ENCODE peak calls at places on chromosome 16, in five cellular contexts. One of them, this sample, is unnamed. For H3K4me1, the result is how much of the 10 kb centered on the place peaks cover.

GRCh38 chr16:17345043-17345442 is 125.7 kb downstream of the XYLT1 start:
- DNase-seq in neural progenitor cell: no peak
- DNase-seq in endothelial cell of umbilical vein: no peak
- DNase-seq in H9: no peak
- DNase-seq in HCT116: no peak
- DNase-seq in this sample: no peak

GRCh38 chr16:89779917-89780316 is 36.5 kb downstream of the FANCA start:
- DNase-seq in neural progenitor cell: no peak
- DNase-seq in endothelial cell of umbilical vein: no peak
- DNase-seq in H9: no peak
- DNase-seq in HCT116: no peak
- DNase-seq in this sample: no peak

GRCh38 chr16:83899978-83900377 is 1.1 kb downstream of the MLYCD start:
- DNase-seq in neural progenitor cell: no peak
- DNase-seq in endothelial cell of umbilical vein: no peak
- DNase-seq in H9: no peak
- DNase-seq in HCT116: no peak
- DNase-seq in this sample: no peak

GRCh38 chr16:87233928-87234327 is 83.3 kb downstream of the C16orf95 start:
- DNase-seq in neural progenitor cell: peak
- DNase-seq in endothelial cell of umbilical vein: peak
- DNase-seq in H9: peak
- DNase-seq in HCT116: no peak
- DNase-seq in this sample: no peak

GRCh38 chr16:23754594-23755483 is at the start of gene CHP2:
- DNase-seq in neural progenitor cell: peak
- DNase-seq in endothelial cell of umbilical vein: no peak
- DNase-seq in H9: peak
- DNase-seq in HCT116: no peak
- DNase-seq in this sample: peak

GRCh38 chr16:31216552-31217530 is at the start of gene PYDC1:
- DNase-seq in neural progenitor cell: peak
- DNase-seq in endothelial cell of umbilical vein: no peak
- DNase-seq in H9: peak
- DNase-seq in HCT116: no peak
- DNase-seq in this sample: no peak

GRCh38 chr16:55471448-55472097 is 7.4 kb upstream of the MMP2 start:
- DNase-seq in neural progenitor cell: no peak
- DNase-seq in endothelial cell of umbilical vein: peak
- DNase-seq in H9: no peak
- DNase-seq in HCT116: peak
- DNase-seq in this sample: no peak

GRCh38 chr16:31427441-31428276 is 501 bp downstream of the COX6A2 start:
- DNase-seq in neural progenitor cell: no peak
- DNase-seq in endothelial cell of umbilical vein: peak
- DNase-seq in H9: peak
- DNase-seq in HCT116: no peak
- DNase-seq in this sample: peak

GRCh38 chr16:30615358-30616076 is 5.3 kb upstream of the ZNF689 start:
- DNase-seq in neural progenitor cell: peak
- DNase-seq in endothelial cell of umbilical vein: peak
- DNase-seq in H9: peak
- DNase-seq in HCT116: peak
- DNase-seq in this sample: no peak

GRCh38 chr16:88999457-89000206 is 22.6 kb upstream of the CBFA2T3 start:
- DNase-seq in neural progenitor cell: no peak
- DNase-seq in endothelial cell of umbilical vein: no peak
- DNase-seq in H9: peak
- DNase-seq in HCT116: no peak
- DNase-seq in this sample: no peak

GRCh38 chr16:9384141-9384540 is 292.7 kb downstream of the HAPSTR1 start:
- DNase-seq in neural progenitor cell: no peak
- DNase-seq in endothelial cell of umbilical vein: peak
- DNase-seq in H9: no peak
- DNase-seq in HCT116: no peak
- DNase-seq in this sample: no peak

GRCh38 chr16:30049871-30050270 is 15.7 kb upstream of the ALDOA start:
- DNase-seq in neural progenitor cell: no peak
- DNase-seq in endothelial cell of umbilical vein: no peak
- DNase-seq in H9: no peak
- DNase-seq in HCT116: no peak
- DNase-seq in this sample: no peak

GRCh38 chr16:64421515-64421914 is 700.3 kb downstream of the CDH11 start:
- DNase-seq in neural progenitor cell: no peak
- DNase-seq in endothelial cell of umbilical vein: no peak
- DNase-seq in H9: no peak
- DNase-seq in HCT116: no peak
- DNase-seq in this sample: no peak

GRCh38 chr16:79047337-79047736 is 553.2 kb downstream of the MAF start:
- DNase-seq in neural progenitor cell: no peak
- DNase-seq in endothelial cell of umbilical vein: no peak
- DNase-seq in H9: no peak
- DNase-seq in HCT116: no peak
- DNase-seq in this sample: no peak
- TF ChIP-seq CTCF in neural progenitor cell: peak
- TF ChIP-seq CTCF in endothelial cell of umbilical vein: no peak
- TF ChIP-seq CTCF in H9: peak
- TF ChIP-seq CTCF in HCT116: peak
- TF ChIP-seq CTCF in this sample: peak

DNA sequence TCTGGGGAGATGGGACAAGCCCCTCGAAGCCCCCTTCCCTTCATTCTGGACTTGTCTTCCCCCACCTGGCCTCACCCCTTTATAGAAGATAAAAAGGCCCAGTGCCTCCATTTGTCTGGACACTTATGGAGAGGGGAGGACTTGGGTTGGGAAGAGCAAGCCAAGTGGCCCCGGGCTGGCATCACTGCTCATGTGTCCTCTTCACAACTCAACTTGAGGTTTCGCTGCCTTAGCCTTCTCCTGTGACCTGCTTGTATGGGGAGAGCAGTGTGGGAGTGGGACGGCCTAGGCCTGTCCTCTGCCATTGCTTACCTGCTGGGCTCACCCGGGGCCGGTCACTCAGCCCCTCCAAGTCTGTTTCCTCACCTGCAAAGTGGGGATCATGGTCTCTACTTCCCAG is 1.4 kb downstream of the PAQR4 start:
- DNase-seq in neural progenitor cell: no peak
- DNase-seq in endothelial cell of umbilical vein: no peak
- DNase-seq in H9: no peak
- DNase-seq in HCT116: no peak
- DNase-seq in this sample: no peak
- H3K9ac ChIP-seq in neural progenitor cell: no peak
- H3K9ac ChIP-seq in endothelial cell of umbilical vein: peak
- H3K9ac ChIP-seq in H9: no peak
- H3K9ac ChIP-seq in HCT116: peak
- H3K9ac ChIP-seq in this sample: no peak

DNA sequence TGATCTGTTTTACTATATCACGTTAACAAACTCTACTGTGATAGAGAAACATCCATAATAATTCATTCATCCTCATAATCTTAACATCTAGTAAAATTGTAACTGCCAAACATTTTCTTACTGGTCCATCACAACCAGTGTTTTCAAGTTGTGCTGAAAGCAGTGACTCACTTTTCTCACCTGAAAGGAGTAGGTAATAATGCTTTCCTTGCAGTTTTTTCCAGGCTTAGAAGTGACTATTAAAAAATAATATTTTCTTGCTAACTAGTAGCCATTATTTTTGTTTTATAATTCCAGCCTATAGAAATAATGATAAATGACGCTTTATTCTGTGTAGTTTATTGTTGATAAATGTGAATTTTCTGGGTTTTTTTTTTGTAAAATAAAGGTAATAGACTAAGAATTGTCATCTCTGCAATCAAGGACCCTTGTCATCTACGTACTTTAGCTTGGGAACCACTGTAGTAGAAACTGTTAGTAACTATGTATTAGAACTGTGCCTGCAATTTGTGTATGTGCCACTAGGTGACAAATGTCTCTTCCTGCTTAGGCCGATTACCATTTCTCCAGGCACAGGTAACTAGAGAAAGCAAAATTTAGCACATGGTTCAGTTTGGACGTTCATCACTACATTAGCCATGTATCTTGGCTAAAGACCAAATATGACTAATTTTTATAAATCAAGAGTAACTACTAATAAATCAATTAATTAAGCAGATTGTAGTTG is 409.4 kb upstream of the ERCC4 start:
- DNase-seq in neural progenitor cell: peak
- DNase-seq in endothelial cell of umbilical vein: no peak
- DNase-seq in H9: no peak
- DNase-seq in HCT116: no peak
- DNase-seq in this sample: no peak
- H3K4me1 ChIP-seq in neural progenitor cell: under half
- H3K4me1 ChIP-seq in endothelial cell of umbilical vein: under half
- H3K4me1 ChIP-seq in H9: under half
- H3K4me1 ChIP-seq in HCT116: under half
- H3K4me1 ChIP-seq in this sample: under half

DNA sequence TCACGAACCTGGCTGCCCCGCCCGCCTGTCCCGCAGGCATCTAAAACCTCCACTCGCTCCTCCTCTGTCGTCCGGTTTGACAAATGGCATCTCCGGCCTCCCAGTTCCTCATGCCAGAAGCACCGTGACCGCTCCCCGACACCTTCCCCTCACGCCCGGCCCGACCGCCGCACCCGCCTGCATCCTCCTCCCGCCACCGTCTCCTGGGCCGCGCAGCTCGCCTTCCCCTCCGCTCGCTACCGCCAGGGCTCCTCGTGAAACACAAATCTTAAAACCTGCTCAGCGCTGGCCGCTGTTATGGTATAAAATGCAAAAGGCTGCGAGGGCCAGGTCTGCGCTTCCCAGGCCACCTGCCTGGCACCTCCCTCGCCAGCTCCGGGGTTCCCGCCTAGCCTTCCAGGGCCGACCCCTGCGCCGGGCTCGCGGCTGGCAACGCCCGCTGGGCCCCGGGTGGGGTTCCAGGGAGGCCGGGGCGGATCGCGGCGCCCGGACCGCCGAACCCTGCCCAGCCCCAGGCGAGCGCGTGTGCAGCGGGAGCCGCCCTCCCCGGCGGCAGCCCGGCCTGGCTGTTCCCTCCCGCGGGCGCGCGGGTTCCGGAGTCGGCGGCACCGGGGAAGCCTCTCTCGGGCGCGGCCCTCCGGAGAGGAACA is 488 bp downstream of the SPSB3 start:
- DNase-seq in neural progenitor cell: peak
- DNase-seq in endothelial cell of umbilical vein: peak
- DNase-seq in H9: no peak
- DNase-seq in HCT116: no peak
- DNase-seq in this sample: peak
- TF ChIP-seq CTCF in neural progenitor cell: peak
- TF ChIP-seq CTCF in endothelial cell of umbilical vein: no peak
- TF ChIP-seq CTCF in H9: peak
- TF ChIP-seq CTCF in HCT116: no peak
- TF ChIP-seq CTCF in this sample: no peak

GRCh38 chr16:67537636-67538591 is 9.3 kb downstream of the RIPOR1 start:
- DNase-seq in neural progenitor cell: peak
- DNase-seq in endothelial cell of umbilical vein: peak
- DNase-seq in H9: peak
- DNase-seq in HCT116: no peak
- DNase-seq in this sample: peak
- H3K9ac ChIP-seq in neural progenitor cell: no peak
- H3K9ac ChIP-seq in endothelial cell of umbilical vein: peak
- H3K9ac ChIP-seq in H9: no peak
- H3K9ac ChIP-seq in HCT116: no peak
- H3K9ac ChIP-seq in this sample: peak

This sample was measured in kidney.